ENCODE peak calls at places on chromosomes 1 and 21, in ten cellular contexts. One of them, this sample, is unnamed.

GRCh38 chr1:171922999-171923398 is 81.7 kb downstream of the DNM3 start:
- DNase-seq in GM13977: no peak
- DNase-seq in neural crest cell: no peak
- DNase-seq in A549: no peak
- DNase-seq in BE2C: no peak
- DNase-seq in omental fat pad: no peak
- DNase-seq in fibroblast of pulmonary artery: no peak
- DNase-seq in GM20000: no peak
- DNase-seq in HFFc6: no peak
- DNase-seq in mammary epithelial cell: no peak
- DNase-seq in this sample: no peak

GRCh38 chr1:22804333-22804906 is 93.8 kb downstream of the EPHB2 start:
- DNase-seq in GM13977: no peak
- DNase-seq in fibroblast of pulmonary artery: no peak
- DNase-seq in neural crest cell: no peak
- DNase-seq in GM20000: no peak
- DNase-seq in A549: no peak
- DNase-seq in mammary epithelial cell: peak
- DNase-seq in HFFc6: no peak
- DNase-seq in omental fat pad: no peak
- DNase-seq in BE2C: no peak
- DNase-seq in this sample: no peak

GRCh38 chr1:207948536-207949250 is 37.8 kb upstream of the CD34 start:
- DNase-seq in mammary epithelial cell: no peak
- DNase-seq in fibroblast of pulmonary artery: no peak
- DNase-seq in neural crest cell: no peak
- DNase-seq in BE2C: no peak
- DNase-seq in HFFc6: no peak
- DNase-seq in A549: no peak
- DNase-seq in omental fat pad: no peak
- DNase-seq in GM20000: no peak
- DNase-seq in GM13977: no peak
- DNase-seq in this sample: no peak

GRCh38 chr1:2036287-2036686 is 13.9 kb upstream of the PRKCZ start:
- DNase-seq in mammary epithelial cell: no peak
- DNase-seq in fibroblast of pulmonary artery: no peak
- DNase-seq in HFFc6: no peak
- DNase-seq in neural crest cell: no peak
- DNase-seq in BE2C: no peak
- DNase-seq in GM13977: no peak
- DNase-seq in omental fat pad: no peak
- DNase-seq in A549: no peak
- DNase-seq in GM20000: no peak
- DNase-seq in this sample: no peak

GRCh38 chr1:184118051-184118450 is 66.5 kb downstream of the TSEN15 start:
- DNase-seq in GM13977: no peak
- DNase-seq in A549: no peak
- DNase-seq in fibroblast of pulmonary artery: peak
- DNase-seq in mammary epithelial cell: peak
- DNase-seq in BE2C: no peak
- DNase-seq in neural crest cell: no peak
- DNase-seq in GM20000: no peak
- DNase-seq in omental fat pad: no peak
- DNase-seq in HFFc6: peak
- DNase-seq in this sample: no peak

GRCh38 chr1:97599447-97599846 is 321.4 kb downstream of the DPYD start:
- DNase-seq in mammary epithelial cell: peak
- DNase-seq in BE2C: no peak
- DNase-seq in neural crest cell: no peak
- DNase-seq in A549: no peak
- DNase-seq in GM13977: no peak
- DNase-seq in HFFc6: no peak
- DNase-seq in GM20000: no peak
- DNase-seq in fibroblast of pulmonary artery: no peak
- DNase-seq in omental fat pad: no peak
- DNase-seq in this sample: peak

GRCh38 chr21:34881894-34882371 is 167.2 kb downstream of the RUNX1 start:
- DNase-seq in neural crest cell: no peak
- DNase-seq in fibroblast of pulmonary artery: peak
- DNase-seq in GM13977: no peak
- DNase-seq in GM20000: no peak
- DNase-seq in mammary epithelial cell: peak
- DNase-seq in omental fat pad: no peak
- DNase-seq in A549: no peak
- DNase-seq in HFFc6: peak
- DNase-seq in BE2C: no peak
- DNase-seq in this sample: no peak

GRCh38 chr1:27669876-27670275 is 2.1 kb downstream of the IFI6 start:
- DNase-seq in BE2C: no peak
- DNase-seq in omental fat pad: no peak
- DNase-seq in HFFc6: no peak
- DNase-seq in GM13977: no peak
- DNase-seq in mammary epithelial cell: no peak
- DNase-seq in fibroblast of pulmonary artery: no peak
- DNase-seq in neural crest cell: no peak
- DNase-seq in GM20000: no peak
- DNase-seq in A549: no peak
- DNase-seq in this sample: no peak

GRCh38 chr21:44801468-44802395 is at the start of gene UBE2G2:
- DNase-seq in BE2C: peak
- DNase-seq in omental fat pad: peak
- DNase-seq in neural crest cell: peak
- DNase-seq in A549: peak
- DNase-seq in GM20000: peak
- DNase-seq in HFFc6: peak
- DNase-seq in mammary epithelial cell: peak
- DNase-seq in GM13977: peak
- DNase-seq in fibroblast of pulmonary artery: peak
- DNase-seq in this sample: peak

GRCh38 chr21:44800971-44801467 is 601 bp downstream of the UBE2G2 start:
- DNase-seq in mammary epithelial cell: peak
- DNase-seq in BE2C: no peak
- DNase-seq in omental fat pad: no peak
- DNase-seq in neural crest cell: no peak
- DNase-seq in fibroblast of pulmonary artery: peak
- DNase-seq in HFFc6: peak
- DNase-seq in GM20000: peak
- DNase-seq in A549: peak
- DNase-seq in GM13977: peak
- DNase-seq in this sample: peak

GRCh38 chr21:44803651-44804050 is 2.0 kb upstream of the UBE2G2 start:
- DNase-seq in neural crest cell: no peak
- DNase-seq in HFFc6: no peak
- DNase-seq in A549: no peak
- DNase-seq in GM13977: no peak
- DNase-seq in BE2C: no peak
- DNase-seq in fibroblast of pulmonary artery: no peak
- DNase-seq in GM20000: no peak
- DNase-seq in omental fat pad: no peak
- DNase-seq in mammary epithelial cell: no peak
- DNase-seq in this sample: no peak

GRCh38 chr21:44804762-44805161 is 3.1 kb upstream of the UBE2G2 start:
- DNase-seq in HFFc6: no peak
- DNase-seq in omental fat pad: no peak
- DNase-seq in GM13977: no peak
- DNase-seq in A549: no peak
- DNase-seq in BE2C: peak
- DNase-seq in fibroblast of pulmonary artery: no peak
- DNase-seq in mammary epithelial cell: no peak
- DNase-seq in neural crest cell: no peak
- DNase-seq in GM20000: no peak
- DNase-seq in this sample: no peak

DNA sequence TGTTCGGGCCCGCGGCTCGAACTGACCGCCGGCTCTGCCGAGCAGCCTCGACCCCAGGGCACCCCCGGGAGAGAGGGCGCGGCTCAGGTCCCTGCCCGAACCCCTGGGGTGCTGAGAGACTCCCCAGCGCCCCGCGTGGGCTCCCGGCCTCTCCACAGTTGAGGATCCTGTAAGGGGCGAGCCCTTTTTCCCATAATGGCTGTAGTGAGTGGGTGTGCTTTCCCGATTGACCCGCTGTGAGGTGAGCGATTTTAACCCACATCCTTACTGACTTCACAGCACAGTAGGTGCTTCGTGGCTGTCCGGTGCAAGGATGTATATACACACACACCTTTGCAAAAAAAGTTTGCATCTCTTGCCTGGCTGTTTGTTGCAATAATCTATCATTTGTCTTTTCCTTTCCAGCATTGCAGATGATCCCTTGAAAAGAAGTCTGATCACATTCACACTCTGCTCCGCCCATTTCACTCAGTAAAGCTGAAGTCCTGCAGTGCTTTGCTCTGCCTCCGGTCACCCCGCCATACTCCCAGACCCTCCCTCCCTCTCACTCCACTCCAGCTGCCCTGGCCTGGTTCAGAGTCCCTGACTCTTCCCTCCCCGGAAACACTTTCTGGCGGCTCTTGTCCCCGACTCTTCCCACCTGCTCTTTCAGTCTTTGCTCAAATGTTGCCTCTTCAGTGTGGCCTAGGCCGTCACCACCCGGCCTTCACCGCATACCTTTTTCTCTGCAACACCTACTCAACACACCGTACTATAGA is 955 bp upstream of the UBE2G2 start:
- DNase-seq in mammary epithelial cell: no peak
- DNase-seq in A549: peak
- DNase-seq in BE2C: peak
- DNase-seq in GM13977: no peak
- DNase-seq in omental fat pad: no peak
- DNase-seq in neural crest cell: no peak
- DNase-seq in HFFc6: peak
- DNase-seq in fibroblast of pulmonary artery: no peak
- DNase-seq in GM20000: peak
- DNase-seq in this sample: no peak
- TF ChIP-seq CTCF in mammary epithelial cell: no peak
- TF ChIP-seq CTCF in A549: no peak
- TF ChIP-seq CTCF in BE2C: no peak
- TF ChIP-seq CTCF in GM13977: no peak
- TF ChIP-seq CTCF in omental fat pad: no peak
- TF ChIP-seq CTCF in neural crest cell: no peak
- TF ChIP-seq CTCF in HFFc6: peak
- TF ChIP-seq CTCF in fibroblast of pulmonary artery: no peak
- TF ChIP-seq CTCF in GM20000: no peak
- TF ChIP-seq CTCF in this sample: no peak

DNA sequence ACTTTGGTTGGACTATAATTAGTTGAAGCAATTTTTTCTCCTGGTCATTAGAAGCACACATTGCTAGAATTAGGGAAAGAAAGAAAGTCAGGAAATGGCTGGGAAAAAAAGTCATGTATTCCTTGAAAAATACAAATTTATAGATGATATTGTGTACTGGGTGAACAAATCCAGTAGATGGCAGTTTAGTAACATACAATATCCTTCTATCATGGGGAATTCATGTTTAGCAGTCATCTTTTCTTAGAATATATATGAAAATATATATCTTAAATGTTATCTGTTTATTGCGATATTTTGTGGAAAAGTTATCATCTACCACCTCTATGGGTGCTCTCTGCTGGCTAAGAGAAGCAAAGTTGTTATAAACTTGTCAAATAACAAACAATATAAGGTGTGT is 13.1 kb upstream of the ZRANB2 start:
- DNase-seq in HFFc6: peak
- DNase-seq in BE2C: no peak
- DNase-seq in GM20000: no peak
- DNase-seq in omental fat pad: no peak
- DNase-seq in mammary epithelial cell: no peak
- DNase-seq in neural crest cell: no peak
- DNase-seq in A549: no peak
- DNase-seq in fibroblast of pulmonary artery: peak
- DNase-seq in GM13977: no peak
- DNase-seq in this sample: no peak
- TF ChIP-seq CTCF in HFFc6: peak
- TF ChIP-seq CTCF in BE2C: peak
- TF ChIP-seq CTCF in GM20000: no peak
- TF ChIP-seq CTCF in omental fat pad: no peak
- TF ChIP-seq CTCF in mammary epithelial cell: peak
- TF ChIP-seq CTCF in neural crest cell: peak
- TF ChIP-seq CTCF in A549: peak
- TF ChIP-seq CTCF in fibroblast of pulmonary artery: peak
- TF ChIP-seq CTCF in GM13977: peak
- TF ChIP-seq CTCF in this sample: peak

GRCh38 chr1:18948048-18948912 is 8.2 kb downstream of the IFFO2 start:
- DNase-seq in A549: no peak
- DNase-seq in GM20000: no peak
- DNase-seq in neural crest cell: no peak
- DNase-seq in BE2C: no peak
- DNase-seq in omental fat pad: no peak
- DNase-seq in HFFc6: peak
- DNase-seq in mammary epithelial cell: peak
- DNase-seq in fibroblast of pulmonary artery: peak
- DNase-seq in GM13977: no peak
- DNase-seq in this sample: peak

GRCh38 chr1:18948913-18949688 is 7.4 kb downstream of the IFFO2 start:
- DNase-seq in omental fat pad: no peak
- DNase-seq in fibroblast of pulmonary artery: peak
- DNase-seq in BE2C: no peak
- DNase-seq in GM13977: no peak
- DNase-seq in neural crest cell: no peak
- DNase-seq in HFFc6: peak
- DNase-seq in mammary epithelial cell: peak
- DNase-seq in GM20000: no peak
- DNase-seq in A549: no peak
- DNase-seq in this sample: no peak

GRCh38 chr1:18950415-18951026 is 6.0 kb downstream of the IFFO2 start:
- DNase-seq in fibroblast of pulmonary artery: no peak
- DNase-seq in BE2C: no peak
- DNase-seq in mammary epithelial cell: peak
- DNase-seq in GM20000: peak
- DNase-seq in neural crest cell: no peak
- DNase-seq in omental fat pad: no peak
- DNase-seq in GM13977: peak
- DNase-seq in A549: no peak
- DNase-seq in HFFc6: no peak
- DNase-seq in this sample: peak

GRCh38 chr1:18951416-18951815 is 5.1 kb downstream of the IFFO2 start:
- DNase-seq in BE2C: no peak
- DNase-seq in HFFc6: no peak
- DNase-seq in GM13977: no peak
- DNase-seq in fibroblast of pulmonary artery: no peak
- DNase-seq in omental fat pad: no peak
- DNase-seq in mammary epithelial cell: no peak
- DNase-seq in GM20000: no peak
- DNase-seq in neural crest cell: no peak
- DNase-seq in A549: no peak
- DNase-seq in this sample: peak

DNA sequence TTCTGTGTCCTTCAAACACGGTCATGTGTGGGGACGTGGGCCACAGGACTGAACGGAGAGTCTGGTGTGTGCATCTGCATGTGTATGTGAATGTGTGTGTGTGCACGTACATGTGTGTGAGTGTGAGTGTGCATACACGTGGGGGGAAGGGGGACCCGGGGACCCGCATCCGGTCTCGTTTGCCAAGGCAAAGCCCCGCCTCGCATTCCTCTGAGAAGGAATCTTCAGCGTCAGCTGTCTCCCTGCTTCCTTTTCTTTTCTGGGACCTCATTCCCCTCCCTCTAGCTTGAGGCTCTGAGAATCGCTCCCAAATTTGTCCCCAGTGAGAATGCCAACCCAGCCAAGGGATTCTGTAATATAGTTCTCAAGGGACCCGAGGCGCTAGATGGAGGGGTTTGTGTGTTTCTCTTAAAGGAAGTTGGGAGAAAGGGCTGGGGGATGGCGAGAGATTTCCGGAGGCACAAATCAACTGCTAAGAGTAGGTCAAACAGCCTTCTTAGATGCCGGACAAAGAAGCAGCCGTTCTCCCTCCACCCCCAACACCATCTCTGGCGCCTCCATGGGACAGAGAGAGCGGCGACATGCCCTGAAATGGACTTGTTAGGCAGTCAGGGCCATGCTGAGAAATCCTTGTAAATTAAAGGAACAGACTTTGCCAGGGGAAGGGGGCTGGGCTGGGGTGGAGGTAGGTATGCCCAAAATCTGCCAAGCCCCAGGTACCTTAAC is 6.6 kb downstream of the IFFO2 start:
- DNase-seq in omental fat pad: no peak
- DNase-seq in neural crest cell: peak
- DNase-seq in GM13977: peak
- DNase-seq in BE2C: no peak
- DNase-seq in GM20000: peak
- DNase-seq in fibroblast of pulmonary artery: peak
- DNase-seq in mammary epithelial cell: peak
- DNase-seq in HFFc6: peak
- DNase-seq in A549: no peak
- DNase-seq in this sample: peak
- TF ChIP-seq CTCF in omental fat pad: no peak
- TF ChIP-seq CTCF in neural crest cell: no peak
- TF ChIP-seq CTCF in GM13977: peak
- TF ChIP-seq CTCF in BE2C: no peak
- TF ChIP-seq CTCF in GM20000: peak
- TF ChIP-seq CTCF in fibroblast of pulmonary artery: peak
- TF ChIP-seq CTCF in mammary epithelial cell: no peak
- TF ChIP-seq CTCF in HFFc6: peak
- TF ChIP-seq CTCF in A549: no peak
- TF ChIP-seq CTCF in this sample: peak

GRCh38 chr1:243345205-243345604 is 89.4 kb downstream of the SDCCAG8 start:
- DNase-seq in GM13977: no peak
- DNase-seq in mammary epithelial cell: no peak
- DNase-seq in BE2C: peak
- DNase-seq in fibroblast of pulmonary artery: peak
- DNase-seq in HFFc6: no peak
- DNase-seq in GM20000: no peak
- DNase-seq in omental fat pad: no peak
- DNase-seq in A549: no peak
- DNase-seq in neural crest cell: no peak
- DNase-seq in this sample: no peak
- TF ChIP-seq CTCF in GM13977: peak
- TF ChIP-seq CTCF in mammary epithelial cell: no peak
- TF ChIP-seq CTCF in BE2C: peak
- TF ChIP-seq CTCF in fibroblast of pulmonary artery: peak
- TF ChIP-seq CTCF in HFFc6: peak
- TF ChIP-seq CTCF in GM20000: no peak
- TF ChIP-seq CTCF in omental fat pad: no peak
- TF ChIP-seq CTCF in A549: peak
- TF ChIP-seq CTCF in neural crest cell: peak
- TF ChIP-seq CTCF in this sample: no peak